ENCODE peak calls at places on chromosomes 16 and 17, in four cellular contexts. X, G, M and S are unnamed samples.

GRCh38 chr17:7972131-7972785 is 30.2 kb upstream of the GUCY2D start:
- DNase-seq in M (peak; percentile 19), X (no peak), G (no peak), S (no peak)

GRCh38 chr17:7673239-7673638 is 14.1 kb downstream of the TP53 start:
- DNase-seq in G (no peak), X (peak; percentile 41), M (peak; percentile 17), S (peak; percentile 53)

GRCh38 chr17:79010304-79010646 is 711 bp upstream of the CANT1 start:
- DNase-seq in M (no peak), G (no peak), X (no peak), S (no peak)

GRCh38 chr17:61400058-61400785 is 579 bp downstream of the TBX2 start:
- DNase-seq in M (peak; percentile 61), G (no peak), X (no peak), S (no peak)

GRCh38 chr16:12780467-12780866 is 23.2 kb downstream of the CPPED1 start:
- DNase-seq in X (no peak), G (no peak), M (no peak), S (no peak)

GRCh38 chr16:81711609-81712329 is 67.3 kb upstream of the PLCG2 start:
- DNase-seq in G (no peak), M (peak; percentile 94), X (no peak), S (no peak)

GRCh38 chr16:19520861-19521331 is 1.0 kb downstream of the GDE1 start:
- DNase-seq in G (no peak), X (peak; percentile 48), M (peak; percentile 36), S (no peak)

GRCh38 chr16:88783391-88784073 is 1.5 kb downstream of the PIEZO1 start:
- DNase-seq in X (peak; percentile 7), G (no peak), M (peak; percentile 45), S (no peak)

GRCh38 chr17:48121921-48122650 is 14.5 kb downstream of the SNX11 start:
- DNase-seq in M (no peak), X (no peak), G (no peak), S (no peak)

GRCh38 chr17:45740553-45741330 is 43.4 kb upstream of the CRHR1 start:
- DNase-seq in G (no peak), M (peak; percentile 18), X (peak; percentile 62), S (no peak)

GRCh38 chr17:41406205-41406604 is 8.8 kb upstream of the KRT31 start:
- DNase-seq in M (no peak), X (no peak), G (no peak), S (no peak)

GRCh38 chr17:68461122-68461539 is 3.8 kb upstream of the WIPI1 start:
- DNase-seq in G (no peak), M (no peak), X (no peak), S (no peak)

GRCh38 chr16:68526143-68526781 is 12.8 kb upstream of the ZFP90 start:
- DNase-seq in X (no peak), M (no peak), G (no peak), S (no peak)

GRCh38 chr17:7932483-7932891 is 481 bp downstream of the CNTROB start:
- DNase-seq in G (no peak), X (peak; percentile 16), M (peak; percentile 32), S (no peak)

GRCh38 chr16:82049484-82049883 is 14.4 kb downstream of the HSD17B2 start:
- DNase-seq in G (no peak), M (no peak), X (no peak), S (no peak)

GRCh38 chr16:68355447-68356248 is 44.8 kb downstream of the PRMT7 start:
- DNase-seq in X (no peak), M (no peak), G (no peak), S (no peak)

GRCh38 chr16:30114411-30114810 is 1.1 kb upstream of the GDPD3 start:
- DNase-seq in X (no peak), M (no peak), G (no peak), S (no peak)

GRCh38 chr16:1512174-1512573 is 19.0 kb downstream of the TELO2 start:
- DNase-seq in M (no peak), G (no peak), X (no peak), S (no peak)

GRCh38 chr16:82605076-82605475 is 21.7 kb upstream of the CDH13 start:
- DNase-seq in G (no peak), M (no peak), X (no peak), S (no peak)

GRCh38 chr17:77649717-77650211 is 308.7 kb upstream of the TNRC6C start:
- DNase-seq in G (no peak), X (no peak), M (peak; percentile 8), S (no peak)

GRCh38 chr17:49465352-49465751 is 29.7 kb upstream of the NGFR start:
- DNase-seq in M (no peak), X (no peak), G (no peak), S (no peak)

GRCh38 chr17:1727258-1727789 is 2.8 kb downstream of the WDR81 start:
- DNase-seq in G (no peak), M (no peak), X (no peak), S (no peak)

GRCh38 chr16:84252214-84252613 is 12.4 kb upstream of the KCNG4 start:
- DNase-seq in G (no peak), X (no peak), M (no peak), S (no peak)

GRCh38 chr16:85291302-85292148 is 179.3 kb upstream of the CIBAR2 start:
- DNase-seq in M (peak; percentile 53), X (no peak), G (peak; percentile 52), S (no peak)

GRCh38 chr17:58614854-58615409 is 76.9 kb downstream of the TEX14 start:
- DNase-seq in G (no peak), M (peak; percentile 21), X (no peak), S (no peak)

GRCh38 chr17:72287586-72287985 is 166.8 kb downstream of the SOX9 start:
- DNase-seq in X (no peak), G (no peak), M (no peak), S (peak; percentile 24)

GRCh38 chr16:65185379-65185778 is 63.5 kb upstream of the CDH11 start:
- DNase-seq in G (no peak), M (no peak), X (no peak), S (no peak)

GRCh38 chr16:85019659-85020245 is 7.8 kb upstream of the KIAA0513 start:
- DNase-seq in X (peak; percentile 80), M (no peak), G (no peak), S (peak; percentile 77)

GRCh38 chr17:81735181-81736102 is 23.4 kb downstream of the SLC25A10 start:
- DNase-seq in X (no peak), G (no peak), M (peak; percentile 17), S (peak; percentile 14)

GRCh38 chr17:49445561-49445960 is 30.9 kb upstream of the PHB1 start:
- DNase-seq in G (no peak), M (no peak), X (no peak), S (no peak)

GRCh38 chr17:47225436-47225858 is 16.3 kb downstream of the MYL4 start:
- DNase-seq in X (no peak), M (peak; percentile 93), G (peak; percentile 57), S (peak; percentile 81)

GRCh38 chr17:29588561-29589411 is 662 bp downstream of the GIT1 start:
- DNase-seq in G (no peak), X (peak; percentile 36), M (peak; percentile 35), S (peak; percentile 38)
- H3K4me1 ChIP-seq in G (peaks cover 67% of the 10 kb centered on the region), X (peaks cover 32% of the 10 kb centered on the region), M (peaks cover 21% of the 10 kb centered on the region), S (peaks cover 55% of the 10 kb centered on the region)

GRCh38 chr17:6069611-6070279 is 434 bp upstream of the WSCD1 start:
- DNase-seq in M (no peak), X (peak; percentile 39), G (no peak), S (peak; percentile 24)
- H3K4me3 ChIP-seq in M (peak overlapping the region; percentile 30), X (peak overlapping the region; percentile 60), G (no peak overlapping the region), S (no peak overlapping the region)

GRCh38 chr17:28390563-28390962 is 15.4 kb downstream of the SLC46A1 start:
- DNase-seq in X (no peak), M (no peak), G (no peak), S (no peak)

GRCh38 chr17:28388106-28388505 is 16.6 kb downstream of the SARM1 start:
- DNase-seq in G (no peak), X (no peak), M (no peak), S (no peak)

GRCh38 chr17:28391401-28391800 is 14.6 kb downstream of the SLC46A1 start:
- DNase-seq in X (no peak), G (no peak), M (no peak), S (no peak)

GRCh38 chr17:28390984-28391383 is 15.0 kb downstream of the SLC46A1 start:
- DNase-seq in X (no peak), G (no peak), M (no peak), S (no peak)

GRCh38 chr17:28390123-28390522 is 15.9 kb downstream of the SLC46A1 start:
- DNase-seq in G (no peak), X (no peak), M (no peak), S (no peak)
- H3K4me1 ChIP-seq in G (no peaks in the 10 kb centered on the region), X (no peaks in the 10 kb centered on the region), M (no peaks in the 10 kb centered on the region), S (peaks cover 10% of the 10 kb centered on the region)

GRCh38 chr17:30219315-30219714 is 16.2 kb downstream of the SLC6A4 start:
- DNase-seq in G (no peak), X (no peak), M (no peak), S (no peak)

GRCh38 chr17:30218689-30219266 is 16.7 kb downstream of the SLC6A4 start:
- DNase-seq in G (no peak), M (no peak), X (no peak), S (no peak)

GRCh38 chr17:30221346-30221745 is 14.2 kb downstream of the SLC6A4 start:
- DNase-seq in M (no peak), X (no peak), G (no peak), S (no peak)

GRCh38 chr17:30220414-30220813 is 15.1 kb downstream of the SLC6A4 start:
- DNase-seq in M (no peak), X (no peak), G (no peak), S (no peak)

GRCh38 chr17:30219833-30220232 is 15.7 kb downstream of the SLC6A4 start:
- DNase-seq in G (no peak), X (no peak), M (no peak), S (no peak)
- H3K4me3 ChIP-seq in G (no peak overlapping the region), X (no peak overlapping the region), M (no peak overlapping the region), S (no peak overlapping the region)